ENCODE peak calls at places on chromosomes 5 and 9, in eight cellular contexts. V is AG09319; G is brain pericyte; K is naive thymus-derived CD8-positive, alpha-beta T cell; B is Panc1; T is activated CD4-positive, alpha-beta T cell treated with anti-CD3 and anti-CD28 coated beads, Interleukin-2, amount 50 U/mL, for 24 hours; A is T-helper 2 cell; E is DMS153. M is an unnamed sample.

GRCh38 chr9:83920469-83920941 is 727 bp downstream of the KIF27 start:
- DNase-seq in V (no peak), G (no peak), K (no peak), B (peak; percentile 52), T (no peak), A (no peak), E (peak; percentile 40), M (no peak)

GRCh38 chr9:137500666-137501397 is 41.7 kb upstream of the NSMF start:
- DNase-seq in V (no peak), G (no peak), K (no peak), B (no peak), T (no peak), A (no peak), E (no peak), M (no peak)

GRCh38 chr9:33415152-33416038 is 13.0 kb upstream of the AQP7 start:
- DNase-seq in V (no peak), G (no peak), K (peak; percentile 84), B (peak; percentile 67), T (peak; percentile 69), A (peak; percentile 71), E (peak; percentile 95), M (no peak)

GRCh38 chr5:147788023-147788422 is 5.5 kb upstream of the JAKMIP2 start:
- DNase-seq in V (no peak), G (no peak), K (no peak), B (no peak), T (no peak), A (no peak), E (no peak), M (no peak)

GRCh38 chr5:118095100-118095499 is 893.2 kb downstream of the DTWD2 start:
- DNase-seq in V (no peak), G (no peak), K (no peak), B (no peak), T (no peak), A (no peak), E (no peak), M (peak; percentile 32)

GRCh38 chr5:4758550-4758949 is 381.6 kb upstream of the ADAMTS16 start:
- DNase-seq in V (no peak), G (no peak), K (no peak), B (no peak), T (no peak), A (no peak), E (peak; percentile 93), M (no peak)

GRCh38 chr5:102971693-102972293 is 148.1 kb downstream of the GIN1 start:
- DNase-seq in V (peak; percentile 15), G (no peak), K (no peak), B (no peak), T (no peak), A (no peak), E (no peak), M (no peak)

GRCh38 chr5:31194458-31194808 is 947 bp downstream of the CDH6 start:
- DNase-seq in V (no peak), G (no peak), K (no peak), B (no peak), T (no peak), A (no peak), E (no peak), M (no peak)

GRCh38 chr9:129383005-129383414 is 204.9 kb upstream of the IER5L start:
- DNase-seq in V (no peak), G (no peak), K (no peak), B (no peak), T (no peak), A (no peak), E (peak; percentile 75), M (no peak)

GRCh38 chr5:17096975-17097695 is 120.3 kb upstream of the BASP1 start:
- DNase-seq in V (no peak), G (no peak), K (no peak), B (no peak), T (no peak), A (no peak), E (peak; percentile 47), M (peak; percentile 51)

GRCh38 chr5:1686066-1686802 is 113.4 kb downstream of the MRPL36 start:
- DNase-seq in V (no peak), G (no peak), K (no peak), B (no peak), T (no peak), A (no peak), E (no peak), M (no peak)

GRCh38 chr5:132510076-132510475 is 19.5 kb upstream of the IRF1 start:
- DNase-seq in V (no peak), G (no peak), K (no peak), B (no peak), T (no peak), A (no peak), E (no peak), M (no peak)